ENCODE peak calls at places on chromosomes 6 and 20, in seven cellular contexts. I is body of pancreas, F is prostate gland, M is breast epithelium, D is ovary, B is A549, A is IMR-90. V is an unnamed sample. For H3K4me1, the result is how much of the 10 kb centered on the place peaks cover.

GRCh38 chr20:33443006-33443511 is 504 bp downstream of the SNTA1 start:
- DNase-seq in I (peak), B (no peak), A (no peak), F (no peak), M (no peak), D (peak), V (no peak)

GRCh38 chr20:36569847-36570429 is 3.5 kb upstream of the TGIF2 start:
- DNase-seq in F (no peak), B (no peak), M (no peak), D (no peak), A (peak), I (no peak), V (no peak)

GRCh38 chr6:31474871-31475286 is 23.1 kb upstream of the MICB start:
- DNase-seq in I (no peak), M (no peak), B (no peak), D (no peak), A (no peak), F (no peak), V (no peak)

GRCh38 chr20:43744966-43745733 is 18.3 kb upstream of the GTSF1L start:
- DNase-seq in M (no peak), A (no peak), I (no peak), B (no peak), F (no peak), D (no peak), V (peak)

GRCh38 chr6:21325201-21325856 is 268.2 kb upstream of the SOX4 start:
- DNase-seq in D (no peak), M (no peak), B (peak), I (no peak), A (no peak), F (peak), V (no peak)

GRCh38 chr20:32984196-32984595 is 20.0 kb downstream of the SUN5 start:
- DNase-seq in I (no peak), M (no peak), A (no peak), F (no peak), B (no peak), D (no peak), V (no peak)

GRCh38 chr6:98498891-98499290 is 335.5 kb upstream of the POU3F2 start:
- DNase-seq in F (no peak), D (no peak), B (no peak), I (no peak), A (no peak), M (no peak), V (no peak)

GRCh38 chr20:9660236-9660868 is 146.0 kb downstream of the LAMP5 start:
- DNase-seq in F (no peak), D (no peak), B (peak), A (peak), M (no peak), I (no peak), V (peak)

GRCh38 chr6:102742033-102742432 is 1348.5 kb downstream of the GRIK2 start:
- DNase-seq in A (no peak), F (no peak), B (no peak), M (no peak), D (no peak), I (no peak), V (no peak)

GRCh38 chr20:63533871-63534393 is 3.2 kb downstream of the PTK6 start:
- DNase-seq in F (peak), A (no peak), B (no peak), M (no peak), D (peak), I (peak), V (no peak)

GRCh38 chr6:138944412-138944811 is 43.6 kb downstream of the REPS1 start:
- DNase-seq in M (no peak), F (no peak), I (no peak), B (peak), D (no peak), A (peak), V (no peak)

GRCh38 chr6:148999921-149000589 is 253.2 kb downstream of the UST start:
- DNase-seq in A (peak), B (peak), F (no peak), M (peak), D (peak), I (peak), V (peak)

GRCh38 chr6:30821862-30822784 is 62.2 kb upstream of the DDR1 start:
- DNase-seq in D (no peak), A (no peak), F (no peak), I (peak), B (peak), M (no peak), V (no peak)

GRCh38 chr6:25202505-25202904 is 76.7 kb upstream of the CARMIL1 start:
- DNase-seq in F (no peak), A (peak), I (no peak), B (no peak), D (no peak), M (no peak), V (no peak)

GRCh38 chr6:13813621-13814175 is 659 bp downstream of the MCUR1 start:
- DNase-seq in B (peak), F (peak), A (peak), D (no peak), M (peak), I (peak), V (peak)

GRCh38 chr6:166430269-166430668 is 47.5 kb upstream of the MPC1 start:
- DNase-seq in I (no peak), A (no peak), D (no peak), F (no peak), M (no peak), B (no peak), V (no peak)

GRCh38 chr20:58161192-58161591 is 67.3 kb downstream of the ANKRD60 start:
- DNase-seq in B (no peak), F (no peak), M (no peak), A (no peak), D (no peak), I (no peak), V (no peak)

GRCh38 chr6:168134399-168135201 is 55.6 kb upstream of the FRMD1 start:
- DNase-seq in M (no peak), F (no peak), I (no peak), A (no peak), D (no peak), B (no peak), V (no peak)

GRCh38 chr6:642805-643204 is 14.1 kb downstream of the HUS1B start:
- DNase-seq in A (no peak), M (no peak), I (no peak), D (no peak), B (no peak), F (no peak), V (no peak)

GRCh38 chr6:7050911-7051779 is 56.6 kb upstream of the RREB1 start:
- DNase-seq in F (peak), B (peak), I (peak), D (peak), A (peak), M (peak), V (peak)

GRCh38 chr20:2210646-2211556 is 84.9 kb upstream of the TGM3 start:
- DNase-seq in B (peak), F (no peak), M (no peak), I (peak), D (no peak), A (peak), V (peak)

GRCh38 chr6:45148711-45149341 is 179.3 kb upstream of the RUNX2 start:
- DNase-seq in F (no peak), D (no peak), B (no peak), I (no peak), M (no peak), A (peak), V (no peak)

GRCh38 chr20:18394363-18394762 is 72.5 kb downstream of the DZANK1 start:
- DNase-seq in A (no peak), B (no peak), D (no peak), I (no peak), M (no peak), F (no peak), V (no peak)

GRCh38 chr6:138264372-138264880 is 46.1 kb upstream of the PBOV1 start:
- DNase-seq in D (no peak), A (no peak), B (no peak), M (no peak), I (no peak), F (no peak), V (no peak)

GRCh38 chr6:134080171-134080795 is 27.9 kb upstream of the SLC2A12 start:
- DNase-seq in F (no peak), D (no peak), I (no peak), A (no peak), B (no peak), M (no peak), V (no peak)

GRCh38 chr6:147954938-147955337 is 387.7 kb upstream of the SASH1 start:
- DNase-seq in I (no peak), F (no peak), D (no peak), A (no peak), B (no peak), M (no peak), V (no peak)

GRCh38 chr6:108797951-108798671 is 50.1 kb upstream of the ARMC2 start:
- DNase-seq in B (no peak), A (peak), M (no peak), F (no peak), D (no peak), I (peak), V (no peak)

GRCh38 chr20:53960586-53961386 is 109.6 kb downstream of the BCAS1 start:
- DNase-seq in I (no peak), A (no peak), B (no peak), F (no peak), M (no peak), D (no peak), V (no peak)

GRCh38 chr6:167855825-167856425 is 29.2 kb downstream of the AFDN start:
- DNase-seq in F (no peak), M (no peak), D (no peak), I (no peak), B (peak), A (peak), V (no peak)

DNA sequence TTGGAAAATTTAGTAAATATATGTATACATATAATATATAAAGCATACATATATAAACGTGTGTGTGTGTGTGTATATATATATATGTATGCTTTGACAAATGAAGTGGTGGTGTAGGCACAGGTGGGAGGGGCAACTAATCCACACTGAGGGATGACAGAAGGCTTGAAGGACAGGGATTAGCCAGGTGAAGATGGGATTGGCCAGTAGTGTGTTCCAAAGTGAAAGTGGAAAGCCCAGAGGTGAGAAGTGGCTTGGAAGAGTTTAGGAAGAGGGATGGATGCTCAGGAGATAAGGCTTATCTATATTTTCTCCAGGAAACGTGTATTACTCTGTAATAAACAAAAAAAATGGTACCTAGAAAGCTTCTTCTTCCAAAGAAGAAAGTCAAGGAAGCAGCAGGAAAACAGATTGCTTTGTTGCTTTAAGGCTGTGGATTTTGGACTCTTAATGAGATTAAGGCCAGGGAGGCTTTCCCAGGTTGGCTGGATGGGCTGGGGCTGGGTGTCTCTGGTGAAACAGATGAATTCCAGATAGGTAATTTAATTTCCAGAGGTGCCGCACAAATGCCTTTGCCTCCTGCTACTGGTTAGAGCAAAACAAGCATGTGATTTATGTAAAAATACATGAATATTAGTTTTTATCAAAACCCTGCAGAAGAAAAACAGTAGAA is 63.9 kb downstream of the JARID2 start:
- DNase-seq in M (no peak), I (no peak), D (no peak), F (no peak), A (no peak), B (no peak), V (no peak)
- H3K4me1 ChIP-seq in M (under half), I (under half), D (under half), F (under half), A (under half), B (under half), V (under half)

GRCh38 chr6:157764346-157765068 is 58.5 kb upstream of the SNX9 start:
- DNase-seq in M (peak), B (peak), I (peak), D (peak), F (peak), A (peak), V (peak)
- TF ChIP-seq POLR2A in M (no peak), B (no peak), I (no peak), D (no peak), F (no peak), A (peak), V (no peak)

DNA sequence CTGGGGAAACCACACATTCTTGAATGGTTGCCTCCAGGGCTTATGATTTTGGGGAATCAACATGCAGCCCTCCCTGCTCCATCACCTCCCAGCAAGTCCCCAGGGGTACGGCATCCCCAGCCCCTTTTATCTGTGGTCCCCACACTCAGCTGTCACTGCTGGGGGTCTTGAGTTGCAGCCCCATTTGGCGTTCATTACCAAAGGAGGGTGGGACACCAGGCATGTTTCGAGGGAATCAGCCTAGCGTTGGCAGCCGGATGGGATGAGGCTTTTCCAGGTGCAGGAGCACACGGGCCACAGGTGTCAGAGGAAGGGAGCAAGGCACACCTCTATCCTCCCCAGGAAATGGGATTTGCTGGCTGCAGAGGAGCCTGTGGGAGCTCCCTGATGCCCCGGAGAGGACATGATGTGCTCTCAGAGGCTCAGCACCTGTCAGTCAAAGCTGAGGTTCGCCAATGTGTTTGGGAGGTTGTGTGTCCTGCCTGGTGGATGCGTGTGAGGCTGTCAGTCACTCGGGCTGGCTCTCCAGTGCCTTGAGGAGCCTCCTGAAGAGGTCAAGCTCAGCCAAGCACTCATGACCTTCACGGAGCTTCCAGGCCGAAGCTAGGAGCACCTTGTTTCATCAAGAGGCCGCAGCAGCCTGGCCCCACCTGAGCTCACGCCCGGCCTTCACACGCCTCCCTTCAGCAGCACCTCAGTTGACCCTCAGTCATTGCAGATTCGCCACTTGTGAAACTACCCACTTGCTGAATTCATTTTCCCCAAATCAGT is 95.0 kb downstream of the ERMARD start:
- DNase-seq in F (no peak), B (no peak), I (no peak), A (no peak), M (peak), D (no peak), V (no peak)
- H3K4me3 ChIP-seq in F (no peak), B (no peak), I (no peak), A (no peak), M (no peak), D (no peak), V (no peak)

GRCh38 chr20:25205277-25206062 is 10.0 kb downstream of the ENTPD6 start:
- DNase-seq in I (no peak), D (no peak), M (no peak), A (no peak), F (peak), B (no peak), V (no peak)
- H3K4me1 ChIP-seq in I (under half), D (under half), M (under half), A (under half), F (under half), B (under half), V (under half)

DNA sequence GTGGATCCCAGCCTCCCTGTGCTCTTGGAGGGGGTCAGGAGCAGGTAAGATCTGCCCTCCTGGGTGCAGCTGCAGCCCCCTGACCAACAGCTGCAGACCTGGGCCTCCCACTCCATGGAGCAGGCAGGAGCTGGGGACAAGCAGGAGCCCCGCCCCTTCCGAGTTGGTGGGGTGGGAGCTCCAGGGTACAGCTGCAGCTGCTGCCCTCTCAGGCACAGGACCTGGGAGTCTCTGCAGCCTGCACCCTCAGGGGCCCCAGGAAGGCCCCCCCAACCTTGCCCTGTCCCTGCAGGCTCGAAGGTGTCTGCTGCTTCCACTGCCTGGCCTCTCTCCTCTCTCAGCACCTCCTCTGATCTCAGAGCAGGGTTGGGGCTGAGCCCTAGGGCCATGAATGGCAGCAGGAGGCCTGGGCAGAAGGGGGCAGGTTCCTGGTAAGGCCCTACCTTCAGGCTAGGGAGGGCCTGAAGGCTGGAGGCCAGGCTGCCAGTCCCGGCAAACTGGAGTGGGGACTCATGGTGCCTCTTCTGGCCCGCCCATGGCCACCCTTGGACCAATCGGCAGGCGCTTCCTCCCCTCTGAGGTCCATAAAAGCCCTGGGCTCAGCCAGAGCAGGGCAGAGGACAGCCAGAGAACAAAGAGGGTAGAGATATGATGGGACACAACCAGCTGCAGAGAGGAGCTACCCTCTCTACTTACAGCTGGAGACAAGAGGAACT is 8.0 kb upstream of the PACSIN1 start:
- DNase-seq in B (no peak), D (no peak), M (no peak), I (no peak), A (no peak), F (no peak), V (no peak)
- TF ChIP-seq POLR2A in B (no peak), D (no peak), M (no peak), I (no peak), A (no peak), F (no peak), V (no peak)

GRCh38 chr6:142300302-142300701 is 1.5 kb upstream of the ADGRG6 start:
- DNase-seq in M (no peak), F (no peak), I (no peak), A (no peak), D (no peak), B (no peak), V (no peak)

GRCh38 chr6:142304241-142304640 is 2.4 kb downstream of the ADGRG6 start:
- DNase-seq in I (no peak), D (no peak), B (no peak), A (no peak), F (no peak), M (no peak), V (no peak)

GRCh38 chr6:142303191-142303564 is 1.4 kb downstream of the ADGRG6 start:
- DNase-seq in I (no peak), A (peak), D (no peak), F (no peak), B (no peak), M (no peak), V (no peak)

GRCh38 chr6:142301421-142302391 is at the start of gene ADGRG6:
- DNase-seq in B (peak), I (peak), M (no peak), D (peak), F (peak), A (peak), V (peak)

DNA sequence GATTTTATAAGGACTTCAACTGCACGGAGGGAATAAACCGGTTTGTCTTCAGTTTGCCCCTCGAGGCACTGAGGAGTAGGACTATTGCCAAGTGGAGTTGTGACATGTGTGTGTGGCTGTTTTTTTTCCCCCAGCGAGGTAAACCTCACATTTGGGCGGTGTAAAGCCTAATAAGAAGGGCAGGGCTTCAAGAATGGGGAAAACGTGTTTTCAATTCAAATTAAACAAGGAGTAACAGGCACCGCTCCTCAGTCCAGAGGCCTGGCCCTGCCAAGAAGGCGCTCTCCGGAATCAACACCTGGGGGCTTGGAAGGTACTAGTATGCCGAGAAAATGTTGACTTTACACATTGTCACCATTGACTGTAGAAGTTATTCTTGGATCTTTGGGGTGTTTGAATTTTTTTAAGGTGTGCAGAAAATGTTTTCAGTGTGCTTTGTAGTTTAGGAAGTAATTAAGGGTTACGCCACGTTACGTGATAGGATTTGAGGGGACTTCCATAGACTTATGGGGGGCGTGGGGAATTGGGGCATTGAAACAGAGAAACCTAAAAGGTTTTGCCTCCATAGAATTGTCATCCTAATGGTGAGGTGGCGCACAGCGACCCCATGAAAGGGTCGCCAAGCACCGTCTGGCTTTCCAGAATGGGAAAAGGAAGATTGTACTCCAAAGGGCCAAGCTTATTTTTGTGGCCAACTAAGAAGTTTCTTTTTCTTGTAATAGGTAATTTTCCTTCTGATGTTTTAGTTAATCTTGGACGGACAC is 802 bp downstream of the ADGRG6 start:
- DNase-seq in D (no peak), F (peak), M (peak), I (no peak), A (peak), B (peak), V (no peak)
- H3K4me3 ChIP-seq in D (no peak), F (peak), M (peak), I (no peak), A (peak), B (peak), V (peak)

DNA sequence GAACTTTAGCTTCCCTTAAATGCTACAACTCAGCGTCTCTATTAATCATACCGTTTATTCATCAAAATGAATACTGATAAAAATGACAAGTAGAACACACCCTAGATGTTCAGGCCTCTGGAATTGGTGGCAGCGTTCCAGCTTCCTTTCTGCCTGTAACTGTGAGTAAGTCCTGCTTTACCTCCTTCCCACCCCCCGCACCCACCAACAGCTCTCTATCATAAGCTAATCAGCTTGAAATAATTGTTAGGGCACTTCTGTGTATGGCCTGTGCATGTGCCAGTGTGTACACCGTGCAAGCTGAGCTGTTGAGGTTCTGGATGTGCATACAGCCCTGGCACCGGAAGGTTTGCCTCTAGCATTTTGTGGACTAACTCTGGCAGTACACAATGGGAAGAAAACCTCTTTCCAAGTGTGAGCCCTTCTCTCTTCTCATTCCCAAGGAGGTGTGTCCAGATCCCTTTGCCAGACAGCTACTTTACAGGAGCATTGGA is 1.0 kb upstream of the ADGRG6 start:
- DNase-seq in B (peak), I (peak), F (peak), A (peak), D (peak), M (no peak), V (no peak)
- H3K4me1 ChIP-seq in B (under half), I (under half), F (under half), A (under half), D (under half), M (under half), V (under half)